ENCODE peak calls at places on chromosome 2, in eight cellular contexts. I is nephron progenitor cell; O is posterior cingulate gyrus; Z is tibial artery; N is activated CD4-positive, alpha-beta T cell treated with anti-CD3 and anti-CD28 coated beads for 36 hours; K is left lung; A is ELR; C is T-helper 2 cell. G is an unnamed sample.

GRCh38 chr2:46643493-46643892 is 164.1 kb downstream of the TMEM247 start:
- DNase-seq in I (no peak), O (no peak), Z (no peak), N (peak; percentile 30), K (no peak), A (peak; percentile 35), C (no peak), G (no peak)

GRCh38 chr2:25294573-25295462 is 46.9 kb downstream of the DNMT3A start:
- DNase-seq in I (no peak), O (peak; percentile 70), Z (peak; percentile 80), N (peak; percentile 87), K (peak; percentile 95), A (peak; percentile 10), C (peak; percentile 66), G (peak; percentile 80)

GRCh38 chr2:162972383-162972782 is 133.8 kb upstream of the KCNH7 start:
- DNase-seq in I (no peak), O (no peak), Z (no peak), N (no peak), K (no peak), A (no peak), C (no peak), G (no peak)

GRCh38 chr2:8329660-8330622 is 351.9 kb upstream of the ID2 start:
- DNase-seq in I (no peak), O (no peak), Z (no peak), N (no peak), K (peak; percentile 73), A (no peak), C (no peak), G (no peak)

GRCh38 chr2:96839288-96839874 is 4.4 kb downstream of the ANKRD23 start:
- DNase-seq in I (no peak), O (no peak), Z (no peak), N (peak; percentile 89), K (peak; percentile 90), A (no peak), C (peak; percentile 73), G (peak; percentile 75)

GRCh38 chr2:43792653-43793052 is 18.8 kb downstream of the DYNC2LI1 start:
- DNase-seq in I (no peak), O (no peak), Z (no peak), N (no peak), K (no peak), A (no peak), C (no peak), G (no peak)

GRCh38 chr2:217799553-217800432 is 203.0 kb downstream of the TNS1 start:
- DNase-seq in I (no peak), O (no peak), Z (peak; percentile 43), N (no peak), K (no peak), A (no peak), C (no peak), G (peak; percentile 62)

GRCh38 chr2:180739070-180739469 is 241.3 kb upstream of the UBE2E3 start:
- DNase-seq in I (no peak), O (no peak), Z (no peak), N (no peak), K (no peak), A (no peak), C (no peak), G (peak; percentile 66)

GRCh38 chr2:75076088-75076487 is 117.6 kb downstream of the POLE4 start:
- DNase-seq in I (no peak), O (no peak), Z (no peak), N (no peak), K (no peak), A (no peak), C (no peak), G (no peak)

GRCh38 chr2:67225287-67225973 is 171.7 kb upstream of the ETAA1 start:
- DNase-seq in I (no peak), O (no peak), Z (no peak), N (no peak), K (no peak), A (no peak), C (no peak), G (no peak)

GRCh38 chr2:191678437-191679110 is 638 bp downstream of the NABP1 start:
- DNase-seq in I (peak; percentile 55), O (no peak), Z (peak; percentile 52), N (peak; percentile 84), K (peak; percentile 89), A (peak; percentile 76), C (peak; percentile 43), G (peak; percentile 68)

GRCh38 chr2:231250146-231250545 is 51.7 kb downstream of the ARMC9 start:
- DNase-seq in I (no peak), O (no peak), Z (no peak), N (no peak), K (no peak), A (no peak), C (no peak), G (no peak)

GRCh38 chr2:168424112-168424951 is 31.7 kb upstream of the CERS6 start:
- DNase-seq in I (no peak), O (no peak), Z (no peak), N (no peak), K (no peak), A (no peak), C (no peak), G (no peak)